ENCODE peak calls at places on chromosomes 4 and X, in five cellular contexts. One of them, this sample, is unnamed.

GRCh38 chrX:109685656-109686078 is 47.4 kb downstream of the ACSL4 start:
- DNase-seq in stimulated activated CD4-positive, alpha-beta T cell treated with anti-CD3 and anti-CD28 coated beads, Interleukin-1b, Interleukin-23, amount 100 ng/mL, for 24 hours: no peak
- DNase-seq in KBM-7: no peak
- DNase-seq in globus pallidus: no peak
- DNase-seq in fibroblast of mammary gland: no peak
- DNase-seq in this sample: no peak

GRCh38 chr4:136316961-136317360 is 1215.3 kb downstream of the PCDH18 start:
- DNase-seq in stimulated activated CD4-positive, alpha-beta T cell treated with anti-CD3 and anti-CD28 coated beads, Interleukin-1b, Interleukin-23, amount 100 ng/mL, for 24 hours: no peak
- DNase-seq in KBM-7: no peak
- DNase-seq in globus pallidus: no peak
- DNase-seq in fibroblast of mammary gland: no peak
- DNase-seq in this sample: no peak

GRCh38 chr4:143438710-143439109 is 74.8 kb upstream of the SMARCA5 start:
- DNase-seq in stimulated activated CD4-positive, alpha-beta T cell treated with anti-CD3 and anti-CD28 coated beads, Interleukin-1b, Interleukin-23, amount 100 ng/mL, for 24 hours: no peak
- DNase-seq in KBM-7: peak
- DNase-seq in globus pallidus: no peak
- DNase-seq in fibroblast of mammary gland: no peak
- DNase-seq in this sample: no peak

GRCh38 chr4:87745058-87745842 is 54.1 kb upstream of the IBSP start:
- DNase-seq in stimulated activated CD4-positive, alpha-beta T cell treated with anti-CD3 and anti-CD28 coated beads, Interleukin-1b, Interleukin-23, amount 100 ng/mL, for 24 hours: no peak
- DNase-seq in KBM-7: no peak
- DNase-seq in globus pallidus: no peak
- DNase-seq in fibroblast of mammary gland: no peak
- DNase-seq in this sample: no peak

GRCh38 chr4:81746071-81746470 is 274.4 kb upstream of the RASGEF1B start:
- DNase-seq in stimulated activated CD4-positive, alpha-beta T cell treated with anti-CD3 and anti-CD28 coated beads, Interleukin-1b, Interleukin-23, amount 100 ng/mL, for 24 hours: no peak
- DNase-seq in KBM-7: no peak
- DNase-seq in globus pallidus: no peak
- DNase-seq in fibroblast of mammary gland: no peak
- DNase-seq in this sample: no peak

GRCh38 chrX:18886005-18886343 is 97.9 kb downstream of the PHKA2 start:
- DNase-seq in stimulated activated CD4-positive, alpha-beta T cell treated with anti-CD3 and anti-CD28 coated beads, Interleukin-1b, Interleukin-23, amount 100 ng/mL, for 24 hours: no peak
- DNase-seq in KBM-7: no peak
- DNase-seq in globus pallidus: no peak
- DNase-seq in fibroblast of mammary gland: no peak
- DNase-seq in this sample: no peak

GRCh38 chrX:9135901-9136510 is 102.1 kb upstream of the FAM9B start:
- DNase-seq in stimulated activated CD4-positive, alpha-beta T cell treated with anti-CD3 and anti-CD28 coated beads, Interleukin-1b, Interleukin-23, amount 100 ng/mL, for 24 hours: no peak
- DNase-seq in KBM-7: no peak
- DNase-seq in globus pallidus: no peak
- DNase-seq in fibroblast of mammary gland: peak
- DNase-seq in this sample: no peak

GRCh38 chr4:60945641-60946040 is 254.5 kb upstream of the ADGRL3 start:
- DNase-seq in stimulated activated CD4-positive, alpha-beta T cell treated with anti-CD3 and anti-CD28 coated beads, Interleukin-1b, Interleukin-23, amount 100 ng/mL, for 24 hours: no peak
- DNase-seq in KBM-7: no peak
- DNase-seq in globus pallidus: no peak
- DNase-seq in fibroblast of mammary gland: no peak
- DNase-seq in this sample: no peak

GRCh38 chrX:107713205-107714195 is 62.1 kb downstream of the TSC22D3 start:
- DNase-seq in stimulated activated CD4-positive, alpha-beta T cell treated with anti-CD3 and anti-CD28 coated beads, Interleukin-1b, Interleukin-23, amount 100 ng/mL, for 24 hours: no peak
- DNase-seq in KBM-7: no peak
- DNase-seq in globus pallidus: no peak
- DNase-seq in fibroblast of mammary gland: peak
- DNase-seq in this sample: no peak

This sample was measured in D721Med.